ENCODE peak calls at places on chromosomes 1 and 21, in nine cellular contexts. X, P, H, Y, M, R, U, D and I are unnamed samples.

GRCh38 chr1:160251687-160252526 is 10.4 kb downstream of the DCAF8 start:
- DNase-seq in M (peak; percentile 67), R (peak; percentile 78), U (peak; percentile 85), H (peak; percentile 75), X (no peak), P (peak; percentile 30), D (peak; percentile 10), Y (peak; percentile 45), I (peak; percentile 14)

GRCh38 chr1:57017717-57018116 is 51.9 kb upstream of the C8B start:
- DNase-seq in R (peak; percentile 58), Y (no peak), U (peak; percentile 5), X (no peak), H (no peak), D (no peak), M (peak; percentile 5), P (no peak), I (no peak)

GRCh38 chr1:83900530-83900929 is 98.4 kb downstream of the TTLL7 start:
- DNase-seq in P (no peak), H (no peak), R (no peak), M (no peak), Y (no peak), U (no peak), D (no peak), X (no peak), I (no peak)

GRCh38 chr1:23591460-23592208 is 32.3 kb upstream of the ID3 start:
- DNase-seq in U (no peak), Y (no peak), H (no peak), R (no peak), X (peak; percentile 81), P (no peak), D (no peak), M (no peak), I (no peak)

GRCh38 chr1:168582690-168583325 is 6.4 kb downstream of the XCL1 start:
- DNase-seq in P (no peak), Y (no peak), U (no peak), M (no peak), D (no peak), X (no peak), H (no peak), R (no peak), I (no peak)

GRCh38 chr1:231734417-231734816 is 107.8 kb downstream of the DISC1 start:
- DNase-seq in D (no peak), U (no peak), X (no peak), P (no peak), Y (no peak), H (peak; percentile 42), R (no peak), M (no peak), I (no peak)

GRCh38 chr1:151968058-151968457 is 25.6 kb downstream of the S100A10 start:
- DNase-seq in M (no peak), Y (no peak), U (peak; percentile 27), R (peak; percentile 67), H (no peak), X (no peak), P (peak; percentile 13), D (no peak), I (no peak)

GRCh38 chr1:212696721-212697331 is 2.8 kb downstream of the BATF3 start:
- DNase-seq in R (no peak), P (no peak), H (no peak), M (no peak), D (no peak), U (no peak), Y (no peak), X (peak; percentile 60), I (no peak)

GRCh38 chr1:156151093-156151688 is 2.2 kb upstream of the SEMA4A start:
- DNase-seq in U (no peak), D (no peak), M (no peak), H (no peak), X (no peak), R (no peak), Y (no peak), P (no peak), I (no peak)

GRCh38 chr1:41738475-41738874 is 180.2 kb downstream of the HIVEP3 start:
- DNase-seq in M (no peak), D (no peak), R (no peak), X (no peak), P (no peak), Y (no peak), H (no peak), U (no peak), I (no peak)

GRCh38 chr1:79355073-79355472 is 348.5 kb upstream of the ADGRL4 start:
- DNase-seq in D (no peak), Y (no peak), M (peak; percentile 66), X (no peak), U (no peak), H (no peak), P (no peak), R (no peak), I (no peak)

GRCh38 chr1:201137579-201138310 is 10.8 kb upstream of the ASCL5 start:
- DNase-seq in P (no peak), U (no peak), H (peak; percentile 74), R (no peak), Y (no peak), X (no peak), D (no peak), M (peak; percentile 66), I (no peak)

GRCh38 chr1:6300342-6301141 is 39.6 kb upstream of the GPR153 start:
- DNase-seq in M (no peak), X (no peak), Y (no peak), H (no peak), R (no peak), P (no peak), D (no peak), U (no peak), I (no peak)

GRCh38 chr1:115757866-115758265 is 10.6 kb downstream of the CASQ2 start:
- DNase-seq in M (no peak), D (no peak), X (no peak), H (no peak), Y (no peak), P (no peak), R (no peak), U (no peak), I (no peak)

GRCh38 chr1:43836267-43836951 is 97.2 kb upstream of the ARTN start:
- DNase-seq in H (peak; percentile 33), X (peak; percentile 86), Y (peak; percentile 59), D (peak; percentile 42), U (peak; percentile 99), M (no peak), P (peak; percentile 50), R (peak; percentile 45), I (peak; percentile 20)

GRCh38 chr1:70978623-70979022 is 69.0 kb downstream of the PTGER3 start:
- DNase-seq in M (no peak), X (no peak), U (no peak), P (no peak), D (no peak), R (no peak), H (no peak), Y (no peak), I (no peak)

GRCh38 chr1:243508303-243508713 is 252.5 kb downstream of the SDCCAG8 start:
- DNase-seq in H (no peak), D (no peak), P (peak; percentile 6), M (no peak), R (no peak), Y (no peak), U (peak; percentile 10), X (no peak), I (no peak)

GRCh38 chr1:212285685-212286436 is 651 bp downstream of the PPP2R5A start:
- DNase-seq in U (peak; percentile 74), X (peak; percentile 86), R (peak; percentile 52), P (peak; percentile 46), D (peak; percentile 44), M (no peak), H (peak; percentile 73), Y (peak; percentile 31), I (peak; percentile 48)

GRCh38 chr1:83910461-83910860 is 88.5 kb downstream of the TTLL7 start:
- DNase-seq in X (no peak), D (no peak), M (no peak), R (no peak), Y (no peak), U (no peak), P (no peak), H (no peak), I (no peak)

GRCh38 chr1:198179556-198179981 is 22.8 kb downstream of the NEK7 start:
- DNase-seq in U (no peak), X (no peak), M (no peak), Y (no peak), R (no peak), P (no peak), D (no peak), H (no peak), I (no peak)

GRCh38 chr1:182974792-182975191 is 21.8 kb upstream of the SHCBP1L start:
- DNase-seq in M (no peak), D (no peak), P (no peak), R (no peak), X (no peak), U (no peak), H (no peak), Y (no peak), I (no peak)

GRCh38 chr1:210587547-210587946 is 258.8 kb downstream of the HHAT start:
- DNase-seq in R (no peak), H (no peak), Y (no peak), U (no peak), X (no peak), D (no peak), M (no peak), P (no peak), I (no peak)

GRCh38 chr1:16607433-16607851 is 5.9 kb downstream of the NBPF1 start:
- DNase-seq in D (no peak), M (no peak), U (no peak), X (peak; percentile 59), R (no peak), H (no peak), Y (no peak), P (no peak), I (no peak)

GRCh38 chr1:92619466-92620189 is 132.9 kb upstream of the GFI1 start:
- DNase-seq in D (no peak), Y (no peak), X (no peak), R (no peak), P (no peak), M (no peak), H (no peak), U (no peak), I (no peak)

GRCh38 chr1:112935474-112936289 is 20.3 kb downstream of the SLC16A1 start:
- DNase-seq in U (no peak), H (no peak), P (no peak), R (no peak), M (peak; percentile 72), X (no peak), Y (no peak), D (no peak), I (no peak)

GRCh38 chr1:166153641-166154350 is 13.0 kb downstream of the FAM78B start:
- DNase-seq in D (no peak), U (no peak), R (no peak), Y (no peak), P (no peak), H (no peak), M (no peak), X (no peak), I (no peak)

GRCh38 chr21:41418956-41419680 is 6.9 kb upstream of the MX1 start:
- DNase-seq in U (no peak), D (no peak), Y (no peak), X (peak; percentile 28), R (no peak), M (no peak), H (no peak), P (no peak), I (no peak)

GRCh38 chr1:173149887-173150286 is 57.2 kb downstream of the TNFSF4 start:
- DNase-seq in U (no peak), X (no peak), M (peak; percentile 36), Y (no peak), R (no peak), H (peak; percentile 24), P (no peak), D (no peak), I (no peak)

GRCh38 chr1:40739455-40740008 is 44.1 kb upstream of the KCNQ4 start:
- DNase-seq in H (no peak), P (no peak), D (no peak), X (no peak), M (no peak), R (no peak), Y (no peak), U (no peak), I (no peak)

GRCh38 chr1:212671342-212672031 is 28.2 kb downstream of the BATF3 start:
- DNase-seq in D (no peak), Y (no peak), X (no peak), H (peak; percentile 46), M (no peak), U (peak; percentile 93), P (no peak), R (no peak), I (no peak)

GRCh38 chr1:145995964-145996432 is 381 bp downstream of the TXNIP start:
- DNase-seq in X (no peak), U (peak; percentile 36), H (no peak), Y (no peak), M (no peak), R (peak; percentile 47), P (no peak), D (no peak), I (no peak)